ENCODE peak calls at places on chromosomes 4 and X, in four cellular contexts. F, G, N and V are unnamed samples. For H3K36me3, H3K27me3 and H3K4me1, the result is how much of the 10 kb centered on the place peaks cover.

GRCh38 chrX:110026099-110026844 is 23.4 kb downstream of the TMEM164 start:
- DNase-seq in F (no peak), G (peak), N (no peak), V (no peak)

GRCh38 chr4:79604152-79604551 is 196.1 kb upstream of the GK2 start:
- DNase-seq in F (no peak), G (no peak), N (no peak), V (no peak)

GRCh38 chr4:94488667-94489066 is 36.9 kb downstream of the PDLIM5 start:
- DNase-seq in F (no peak), G (peak), N (no peak), V (peak)

GRCh38 chr4:77022581-77023133 is 53.1 kb downstream of the CCNI start:
- DNase-seq in F (peak), G (no peak), N (peak), V (peak)

GRCh38 chr4:153022233-153022632 is 86.1 kb downstream of the FHDC1 start:
- DNase-seq in F (no peak), G (peak), N (no peak), V (no peak)

GRCh38 chr4:145307120-145307519 is 126.7 kb upstream of the OTUD4 start:
- DNase-seq in F (no peak), G (no peak), N (no peak), V (no peak)

GRCh38 chr4:88327669-88328068 is 43.3 kb upstream of the PPM1K start:
- DNase-seq in F (no peak), G (peak), N (no peak), V (no peak)

GRCh38 chr4:127188847-127189246 is 443.9 kb upstream of the INTU start:
- DNase-seq in F (no peak), G (no peak), N (no peak), V (no peak)

GRCh38 chrX:107678957-107679740 is 50.8 kb downstream of the PRPS1 start:
- DNase-seq in F (no peak), G (peak), N (no peak), V (peak)

GRCh38 chrX:99078301-99078700 is 1331.8 kb downstream of the PCDH19 start:
- DNase-seq in F (no peak), G (no peak), N (no peak), V (no peak)

GRCh38 chrX:133391116-133391515 is 24.2 kb downstream of the GPC4 start:
- DNase-seq in F (no peak), G (no peak), N (no peak), V (no peak)

GRCh38 chrX:44017726-44018125 is 44.5 kb upstream of the NDP start:
- DNase-seq in F (no peak), G (no peak), N (no peak), V (no peak)

GRCh38 chr4:122890142-122890769 is 32.1 kb downstream of the NUDT6 start:
- DNase-seq in F (no peak), G (no peak), N (no peak), V (no peak)
- H3K36me3 ChIP-seq in F (half or more), G (under half), N (half or more), V (half or more)

GRCh38 chrX:634306-634958 is 3.8 kb downstream of the SHOX start:
- DNase-seq in F (no peak), G (no peak), N (no peak), V (no peak)
- H3K27me3 ChIP-seq in F (half or more), G (half or more), N (half or more), V (under half)

GRCh38 chr4:2592572-2592971 is 56.1 kb downstream of the FAM193A start:
- DNase-seq in F (no peak), G (no peak), N (no peak), V (no peak)

GRCh38 chr4:2587215-2587823 is 50.9 kb downstream of the FAM193A start:
- DNase-seq in F (no peak), G (no peak), N (no peak), V (no peak)

GRCh38 chr4:2586502-2586901 is 50.1 kb downstream of the FAM193A start:
- DNase-seq in F (no peak), G (no peak), N (no peak), V (no peak)

GRCh38 chr4:2591189-2591588 is 54.7 kb downstream of the FAM193A start:
- DNase-seq in F (peak), G (no peak), N (peak), V (peak)

DNA sequence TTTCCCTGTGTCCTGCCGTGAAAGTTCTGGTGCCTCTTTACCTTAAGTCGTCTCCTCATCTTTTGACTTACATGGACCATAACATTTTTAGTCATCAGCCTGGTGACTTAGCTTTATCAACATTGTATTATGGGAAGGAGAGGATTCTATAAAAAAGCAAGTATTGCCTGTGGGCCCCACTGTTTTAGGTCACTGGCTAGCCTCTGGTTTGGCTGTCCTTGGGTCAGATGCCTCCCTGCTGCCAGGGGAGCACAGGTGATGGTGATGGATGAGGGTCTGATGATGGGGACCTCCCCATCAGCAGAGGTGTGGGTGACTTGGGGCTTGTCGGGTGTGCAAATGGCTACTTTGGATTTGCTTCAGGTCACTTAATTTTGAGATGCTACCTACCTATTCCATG is 51.8 kb downstream of the FAM193A start:
- DNase-seq in F (no peak), G (no peak), N (no peak), V (no peak)
- H3K4me1 ChIP-seq in F (under half), G (under half), N (under half), V (under half)

GRCh38 chr4:184785813-184786212 is 40.0 kb downstream of the ACSL1 start:
- DNase-seq in F (no peak), G (no peak), N (no peak), V (no peak)

GRCh38 chr4:184782731-184783472 is 42.9 kb downstream of the ACSL1 start:
- DNase-seq in F (no peak), G (no peak), N (no peak), V (no peak)

GRCh38 chr4:184787766-184788503 is 37.8 kb downstream of the ACSL1 start:
- DNase-seq in F (no peak), G (no peak), N (no peak), V (no peak)

DNA sequence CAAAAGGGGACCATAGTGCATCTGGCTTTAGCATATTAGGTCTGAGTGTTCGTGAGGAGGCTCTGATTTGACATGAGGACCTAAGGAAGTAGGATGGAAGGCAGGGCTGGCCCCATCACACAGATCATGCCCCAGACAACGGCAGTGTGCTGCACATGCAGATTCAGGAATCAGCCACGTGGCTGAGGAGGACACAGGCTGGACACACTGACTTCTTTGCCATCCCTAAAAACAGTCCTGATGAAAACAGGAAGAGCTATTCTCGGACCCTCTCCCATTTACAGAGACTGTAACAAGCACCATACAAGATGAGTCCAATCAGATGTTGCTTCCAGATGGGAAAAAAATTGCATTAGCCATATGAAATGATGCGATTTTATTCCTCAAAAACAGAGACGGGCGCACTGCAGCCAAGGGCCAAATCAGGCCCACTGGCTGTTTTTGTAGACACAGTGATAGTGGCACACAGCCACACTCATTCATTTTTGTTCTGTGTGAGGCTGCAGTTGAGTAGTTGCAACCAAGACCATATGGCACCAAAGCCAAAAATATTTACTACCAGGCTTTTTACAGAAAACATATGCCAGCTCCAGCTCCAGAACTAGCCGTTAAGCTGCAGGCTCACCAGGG is 41.0 kb downstream of the ACSL1 start:
- DNase-seq in F (peak), G (no peak), N (no peak), V (no peak)
- H3K36me3 ChIP-seq in F (under half), G (under half), N (under half), V (half or more)

GRCh38 chr4:4868506-4869379 is 9.3 kb downstream of the MSX1 start:
- DNase-seq in F (no peak), G (no peak), N (no peak), V (no peak)
- H3K27me3 ChIP-seq in F (half or more), G (half or more), N (half or more), V (under half)

DNA sequence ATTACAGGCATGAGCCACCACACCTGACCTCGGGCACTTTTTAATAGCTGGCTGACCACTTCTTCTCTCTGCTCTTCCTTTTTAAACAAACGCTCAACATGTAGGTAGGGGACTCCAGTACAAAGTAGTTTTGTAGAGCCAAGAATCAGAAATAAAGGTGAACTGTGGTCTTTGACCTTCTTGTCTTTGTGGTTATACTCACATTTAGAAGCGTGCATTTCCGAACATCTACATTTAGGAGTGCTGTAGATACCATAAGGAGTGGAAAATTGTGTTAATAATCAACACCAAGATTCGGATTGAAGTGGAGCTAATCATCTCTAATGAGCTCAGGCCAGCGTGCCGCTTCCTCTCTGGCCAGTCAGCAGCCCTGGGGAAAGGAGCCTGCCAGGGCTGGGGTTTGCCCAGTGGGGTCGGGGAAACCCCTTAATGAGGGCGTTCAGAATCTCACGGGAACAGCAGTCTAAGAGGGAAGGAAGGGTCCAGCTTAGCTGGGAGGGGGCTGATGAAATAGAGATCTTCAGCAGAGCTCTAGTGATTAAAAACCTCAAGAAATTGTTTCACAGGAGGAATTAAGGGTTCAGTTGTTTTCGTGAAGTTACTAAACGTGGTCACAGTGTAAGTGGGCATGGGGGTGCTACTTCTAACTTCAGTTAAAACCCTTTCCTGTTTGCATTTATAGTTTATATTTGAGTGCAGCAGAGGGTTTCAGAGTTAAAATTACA is 81.2 kb downstream of the GAB1 start:
- DNase-seq in F (no peak), G (no peak), N (no peak), V (no peak)
- H3K4me1 ChIP-seq in F (under half), G (under half), N (under half), V (under half)

GRCh38 chrX:154092371-154092770 is 5.1 kb downstream of the MECP2 start:
- DNase-seq in F (no peak), G (no peak), N (no peak), V (no peak)
- H3K36me3 ChIP-seq in F (under half), G (under half), N (under half), V (under half)

GRCh38 chr4:92235741-92236140 is 68.0 kb upstream of the GRID2 start:
- DNase-seq in F (no peak), G (no peak), N (no peak), V (no peak)

GRCh38 chr4:92234393-92235176 is 69.2 kb upstream of the GRID2 start:
- DNase-seq in F (no peak), G (peak), N (no peak), V (peak)

GRCh38 chr4:92241094-92241493 is 62.7 kb upstream of the GRID2 start:
- DNase-seq in F (no peak), G (peak), N (no peak), V (no peak)

GRCh38 chr4:92236907-92237306 is 66.9 kb upstream of the GRID2 start:
- DNase-seq in F (no peak), G (peak), N (no peak), V (peak)

DNA sequence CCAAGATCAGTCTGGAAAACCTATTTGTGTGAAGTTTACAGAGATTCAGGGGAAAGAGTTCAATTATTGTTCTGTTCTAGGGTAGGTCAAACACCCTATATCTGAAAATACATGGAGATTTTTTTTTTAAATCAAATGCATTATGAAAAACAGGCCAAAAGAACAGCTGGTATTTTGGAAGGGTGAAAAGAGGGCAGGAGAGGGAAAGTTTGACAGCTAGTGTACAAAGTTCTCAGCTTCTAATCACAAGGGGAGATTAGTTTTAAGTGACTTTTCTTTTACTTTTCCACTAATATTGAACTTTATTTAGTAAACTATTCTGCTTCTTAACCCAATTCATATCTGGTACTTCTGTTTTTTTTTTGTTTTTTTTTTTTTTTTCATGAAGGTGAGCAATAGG is 66.2 kb upstream of the GRID2 start:
- DNase-seq in F (no peak), G (no peak), N (no peak), V (no peak)
- H3K27me3 ChIP-seq in F (under half), G (under half), N (under half), V (under half)

DNA sequence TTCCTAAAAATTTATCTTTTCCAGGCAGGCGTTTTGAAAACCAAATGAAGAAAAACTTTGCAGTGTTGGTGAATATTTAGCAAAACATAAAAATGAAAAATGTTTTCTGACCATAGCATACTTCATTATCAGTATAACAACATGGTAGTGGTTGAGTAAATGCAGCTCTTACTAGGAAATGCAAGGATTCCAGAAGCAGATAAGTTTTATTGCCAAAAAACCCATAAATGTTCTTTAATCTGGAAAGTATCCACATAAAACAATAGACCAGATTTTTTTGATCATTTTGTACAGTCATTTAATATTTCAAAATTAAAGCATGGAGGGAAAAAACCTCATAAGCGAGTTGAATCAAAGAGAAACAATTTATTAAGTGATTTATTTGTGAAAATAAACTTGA is 136.9 kb upstream of the GUCY1A1 start:
- DNase-seq in F (no peak), G (no peak), N (no peak), V (no peak)
- H3K4me1 ChIP-seq in F (under half), G (under half), N (under half), V (under half)

DNA sequence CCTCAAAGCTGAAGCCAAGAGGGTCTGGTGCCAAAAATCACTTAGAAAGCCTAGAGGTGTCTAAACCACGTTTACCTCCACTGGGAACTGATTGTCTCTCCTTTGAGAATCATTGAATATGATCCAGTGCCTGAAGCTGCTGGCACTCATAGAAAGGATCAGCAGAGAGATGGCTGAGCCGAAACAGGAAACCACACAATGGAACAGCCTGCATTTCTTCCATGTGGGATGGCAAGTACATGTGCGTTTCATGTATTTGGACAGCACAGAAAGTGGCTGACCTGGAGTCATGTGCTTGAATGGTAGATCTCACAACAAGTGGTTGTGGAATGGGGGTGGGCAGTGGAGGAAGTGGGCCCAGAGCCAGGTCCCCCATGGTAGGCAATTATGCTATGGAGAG is 533.7 kb downstream of the INPP4B start:
- DNase-seq in F (no peak), G (no peak), N (no peak), V (no peak)
- H3K36me3 ChIP-seq in F (under half), G (under half), N (under half), V (under half)